ENCODE peak calls at places on chromosomes 5 and 9, in five cellular contexts. A, N, S, B and M are unnamed samples.

GRCh38 chr5:125477586-125477975 is 731.1 kb upstream of the ZNF608 start:
- DNase-seq in B (no peak), S (no peak), A (no peak), N (no peak), M (no peak)

GRCh38 chr9:137164370-137165249 is 5.2 kb downstream of the LRRC26 start:
- DNase-seq in N (no peak), B (no peak), S (no peak), A (no peak), M (no peak)

GRCh38 chr9:95762322-95762721 is 113.2 kb upstream of the ERCC6L2 start:
- DNase-seq in A (no peak), N (no peak), B (no peak), S (no peak), M (no peak)

GRCh38 chr5:41852293-41852692 is 17.9 kb downstream of the OXCT1 start:
- DNase-seq in N (no peak), S (no peak), B (no peak), A (no peak), M (no peak)

GRCh38 chr9:70438341-70438924 is 24.0 kb upstream of the KLF9 start:
- DNase-seq in S (peak), A (no peak), N (peak), B (no peak), M (peak)

GRCh38 chr9:79774356-79774755 is 202.6 kb downstream of the TLE4 start:
- DNase-seq in N (no peak), A (no peak), S (no peak), B (no peak), M (no peak)

GRCh38 chr5:172715421-172715780 is 55.6 kb downstream of the DUSP1 start:
- DNase-seq in N (no peak), A (no peak), B (no peak), S (no peak), M (no peak)

GRCh38 chr5:112329429-112330090 is 89.5 kb downstream of the EPB41L4A start:
- DNase-seq in B (no peak), N (no peak), A (no peak), S (no peak), M (peak)

GRCh38 chr5:64854855-64855254 is 86.1 kb downstream of the CWC27 start:
- DNase-seq in N (peak), B (no peak), A (no peak), S (peak), M (no peak)

GRCh38 chr9:131769361-131769760 is 29.5 kb upstream of the RAPGEF1 start:
- DNase-seq in N (no peak), A (no peak), S (no peak), B (no peak), M (peak)

GRCh38 chr5:113044776-113045175 is 68.2 kb downstream of the DCP2 start:
- DNase-seq in B (no peak), S (no peak), N (no peak), A (no peak), M (no peak)

GRCh38 chr9:131349522-131349880 is 44.4 kb upstream of the PRRC2B start:
- DNase-seq in A (no peak), S (no peak), N (no peak), B (no peak), M (no peak)

GRCh38 chr9:88322906-88323566 is 65.2 kb upstream of the SPIN1 start:
- DNase-seq in A (no peak), S (peak), N (peak), B (no peak), M (no peak)

GRCh38 chr9:19812194-19812593 is 23.4 kb upstream of the SLC24A2 start:
- DNase-seq in A (no peak), S (no peak), B (no peak), N (no peak), M (no peak)

GRCh38 chr5:145965804-145966203 is 29.4 kb downstream of the SH3RF2 start:
- DNase-seq in S (no peak), B (no peak), N (no peak), A (no peak), M (no peak)

GRCh38 chr5:149405550-149406202 is 26.6 kb upstream of the IL17B start:
- DNase-seq in A (no peak), S (peak), N (no peak), B (no peak), M (peak)

GRCh38 chr9:126069400-126069955 is 257.2 kb upstream of the MVB12B start:
- DNase-seq in A (no peak), N (no peak), S (no peak), B (no peak), M (no peak)

GRCh38 chr9:128384801-128385492 is 13.8 kb downstream of the URM1 start:
- DNase-seq in B (no peak), S (no peak), A (no peak), N (no peak), M (peak)

GRCh38 chr5:1502737-1503120 is 21.0 kb downstream of the LPCAT1 start:
- DNase-seq in B (no peak), N (no peak), S (no peak), A (no peak), M (no peak)
- H3K27ac ChIP-seq in B (no peak), N (no peak), S (no peak), A (no peak), M (no peak)

GRCh38 chr9:78296208-78296892 is 575 bp upstream of the PSAT1 start:
- DNase-seq in N (peak), B (peak), S (peak), A (peak), M (peak)
- H2BK15ac ChIP-seq in N (peak), B (peak), S (peak), A (no peak), M (no peak)

GRCh38 chr5:142319560-142320426 is 5.0 kb downstream of the SPRY4 start:
- DNase-seq in B (no peak), N (no peak), S (peak), A (peak), M (no peak)
- H3K4me3 ChIP-seq in B (peak), N (peak), S (no peak), A (peak), M (peak)

GRCh38 chr5:5613261-5613990 is 190.9 kb downstream of the ICE1 start:
- DNase-seq in A (no peak), B (no peak), N (no peak), S (no peak), M (no peak)

GRCh38 chr5:5612096-5612495 is 189.6 kb downstream of the ICE1 start:
- DNase-seq in S (no peak), A (no peak), B (no peak), N (no peak), M (no peak)

GRCh38 chr5:5616247-5616895 is 193.9 kb downstream of the ICE1 start:
- DNase-seq in A (peak), N (no peak), B (no peak), S (no peak), M (peak)

GRCh38 chr5:5617024-5617423 is 194.5 kb downstream of the ICE1 start:
- DNase-seq in A (no peak), S (no peak), B (no peak), N (no peak), M (no peak)

GRCh38 chr5:5615569-5615968 is 193.1 kb downstream of the ICE1 start:
- DNase-seq in N (no peak), S (no peak), A (no peak), B (no peak), M (no peak)
- H3K27ac ChIP-seq in N (no peak), S (no peak), A (no peak), B (no peak), M (no peak)

DNA sequence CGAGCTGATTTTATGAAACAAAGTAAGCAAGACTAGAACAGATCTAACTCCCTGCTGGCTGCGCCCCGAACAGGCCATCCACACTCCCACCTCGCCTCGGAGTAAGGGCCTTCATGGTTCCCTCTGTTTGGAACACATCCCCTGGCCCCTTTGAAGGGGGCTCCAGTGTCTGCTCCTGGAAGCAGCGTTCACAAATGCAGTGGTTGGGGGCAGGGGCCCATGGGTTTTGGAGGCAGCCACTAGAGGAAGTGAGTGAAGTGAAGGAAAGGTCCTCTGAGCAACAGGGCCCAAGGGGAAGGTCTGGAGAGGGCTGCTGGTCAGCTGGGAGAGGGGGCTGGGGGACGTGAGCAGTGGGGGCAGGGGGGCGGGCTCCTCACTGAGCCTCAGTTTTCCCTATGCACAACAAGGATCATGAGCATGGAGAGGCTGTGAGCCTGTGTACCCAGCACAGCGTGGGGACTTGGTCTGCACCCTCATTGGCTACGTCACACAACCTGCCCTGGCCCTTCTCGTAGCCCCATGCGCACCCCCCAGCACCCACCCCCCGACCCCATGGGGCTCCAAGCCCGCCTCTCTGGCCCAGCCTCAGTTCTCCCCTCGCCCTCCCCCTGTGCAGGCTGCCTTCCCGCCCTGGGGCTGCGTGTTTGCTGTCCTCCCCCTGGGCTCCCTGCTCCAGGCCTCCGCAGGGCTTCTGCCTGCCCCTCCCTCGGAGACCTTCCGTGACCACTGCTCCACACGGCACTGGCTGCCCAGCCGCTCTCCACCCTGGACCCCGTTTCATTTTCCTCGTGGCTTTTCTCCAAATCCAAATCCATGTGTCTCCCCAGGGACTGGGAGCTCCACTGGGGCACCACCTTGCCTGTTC is 39.5 kb downstream of the RASGEF1C start:
- DNase-seq in A (no peak), S (no peak), B (no peak), N (no peak), M (no peak)
- H2BK15ac ChIP-seq in A (peak), S (no peak), B (no peak), N (no peak), M (no peak)

GRCh38 chr5:90173299-90174030 is 236.1 kb downstream of the CETN3 start:
- DNase-seq in B (no peak), S (no peak), N (no peak), A (no peak), M (no peak)

GRCh38 chr5:90166816-90167215 is 242.7 kb downstream of the CETN3 start:
- DNase-seq in B (no peak), N (no peak), A (no peak), S (no peak), M (no peak)

GRCh38 chr5:90168399-90168798 is 241.2 kb downstream of the CETN3 start:
- DNase-seq in A (no peak), N (no peak), S (no peak), B (no peak), M (no peak)

GRCh38 chr5:90169078-90169477 is 240.5 kb downstream of the CETN3 start:
- DNase-seq in S (no peak), A (no peak), B (no peak), N (no peak), M (no peak)

GRCh38 chr5:90170231-90170630 is 239.3 kb downstream of the CETN3 start:
- DNase-seq in S (no peak), B (no peak), A (no peak), N (no peak), M (no peak)
- H3K4me3 ChIP-seq in S (no peak), B (no peak), A (no peak), N (no peak), M (no peak)

GRCh38 chr5:3163626-3164025 is 412.1 kb upstream of the IRX2 start:
- DNase-seq in B (no peak), S (no peak), N (no peak), A (no peak), M (no peak)
- H3K27ac ChIP-seq in B (no peak), S (no peak), N (no peak), A (no peak), M (no peak)

GRCh38 chr5:120368923-120369715 is 95.0 kb upstream of the PRR16 start:
- DNase-seq in S (no peak), B (no peak), A (no peak), N (no peak), M (no peak)
- H2BK15ac ChIP-seq in S (no peak), B (no peak), A (no peak), N (no peak), M (no peak)